ENCODE peak calls at places on chromosomes 4 and X, in four cellular contexts. Y is HL-60, R is K562, Q is GM12878. U is an unnamed sample.

GRCh38 chrX:65601530-65602281 is 65.7 kb upstream of the MSN start:
- DNase-seq in Q (no peak), Y (peak; percentile 72), R (no peak), U (no peak)

GRCh38 chr4:158176108-158176507 is 3.3 kb upstream of the GASK1B start:
- DNase-seq in R (no peak), Y (no peak), Q (no peak), U (no peak)

GRCh38 chrX:41033299-41033698 is 51.9 kb upstream of the USP9X start:
- DNase-seq in Y (no peak), Q (no peak), R (peak; percentile 16), U (no peak)

GRCh38 chr4:106494066-106494465 is 125.5 kb upstream of the GIMD1 start:
- DNase-seq in Q (no peak), Y (no peak), R (no peak), U (no peak)

GRCh38 chr4:164949448-164950118 is 27.9 kb downstream of the TRIM61 start:
- DNase-seq in R (no peak), Y (no peak), Q (no peak), U (no peak)

GRCh38 chr4:128800305-128800704 is 9.2 kb upstream of the JADE1 start:
- DNase-seq in R (no peak), Q (no peak), Y (no peak), U (no peak)

GRCh38 chr4:147714575-147715401 is 17.1 kb upstream of the ARHGAP10 start:
- DNase-seq in Y (no peak), Q (no peak), R (no peak), U (no peak)

GRCh38 chr4:81919238-81919637 is 447.5 kb upstream of the RASGEF1B start:
- DNase-seq in R (peak; percentile 29), Q (no peak), Y (peak; percentile 3), U (no peak)

GRCh38 chrX:20432048-20432447 is 165.3 kb upstream of the RPS6KA3 start:
- DNase-seq in Y (no peak), R (no peak), Q (no peak), U (no peak)

GRCh38 chr4:99927566-99927965 is 18.9 kb downstream of the DNAJB14 start:
- DNase-seq in Q (no peak), R (no peak), Y (peak; percentile 44), U (no peak)

GRCh38 chr4:129994715-129995114 is 898.8 kb downstream of the C4orf33 start:
- DNase-seq in R (no peak), Y (no peak), Q (peak; percentile 4), U (no peak)

GRCh38 chr4:99863-100262 is 24.4 kb upstream of the ZNF718 start:
- DNase-seq in Q (no peak), Y (no peak), R (no peak), U (no peak)

GRCh38 chr4:111854494-111855087 is 290.7 kb upstream of the FAM241A start:
- DNase-seq in Q (no peak), R (peak; percentile 23), Y (peak; percentile 14), U (no peak)

GRCh38 chr4:173752610-173753009 is 222.6 kb upstream of the HAND2 start:
- DNase-seq in Q (no peak), Y (peak; percentile 67), R (peak; percentile 58), U (no peak)

GRCh38 chrX:155864655-155865054 is 16.5 kb upstream of the VAMP7 start:
- DNase-seq in Y (no peak), R (no peak), Q (no peak), U (no peak)

GRCh38 chrX:72054776-72055495 is 76.8 kb downstream of the RTL5 start:
- DNase-seq in Q (no peak), R (no peak), Y (no peak), U (no peak)

GRCh38 chrX:40646489-40647306 is 663 bp downstream of the CXorf38 start:
- DNase-seq in Y (peak; percentile 29), R (peak; percentile 71), Q (no peak), U (no peak)

GRCh38 chr4:181613210-181613609 is 630.0 kb upstream of the TENM3 start:
- DNase-seq in Y (no peak), Q (no peak), R (no peak), U (no peak)

GRCh38 chr4:139440971-139441370 is 12.9 kb upstream of the RAB33B start:
- DNase-seq in R (no peak), Y (no peak), Q (no peak), U (no peak)

GRCh38 chrX:118528089-118528753 is 32.6 kb downstream of the DOCK11 start:
- DNase-seq in Y (peak; percentile 34), R (no peak), Q (peak; percentile 47), U (no peak)

GRCh38 chr4:174713181-174713580 is 115.9 kb downstream of the GLRA3 start:
- DNase-seq in Y (no peak), Q (no peak), R (no peak), U (no peak)

GRCh38 chr4:2289311-2289954 is 27.5 kb upstream of the MXD4 start:
- DNase-seq in Q (no peak), R (no peak), Y (no peak), U (no peak)

GRCh38 chrX:48465336-48465933 is 4.6 kb downstream of the SLC38A5 start:
- DNase-seq in R (no peak), Q (no peak), Y (no peak), U (no peak)

GRCh38 chr4:108045687-108046024 is 56.0 kb downstream of the HADH start:
- DNase-seq in Y (no peak), Q (no peak), R (peak; percentile 26), U (no peak)

GRCh38 chr4:156962551-156962974 is 9.0 kb downstream of the PDGFC start:
- DNase-seq in Q (no peak), Y (no peak), R (no peak), U (no peak)

GRCh38 chrX:47235691-47236103 is 2.9 kb downstream of the USP11 start:
- DNase-seq in Y (no peak), R (no peak), Q (no peak), U (no peak)

GRCh38 chr4:37767546-37767945 is 58.9 kb upstream of the PGM2 start:
- DNase-seq in R (no peak), Y (peak; percentile 78), Q (no peak), U (no peak)

GRCh38 chr4:140971077-140971792 is 162.0 kb downstream of the RNF150 start:
- DNase-seq in Q (no peak), R (no peak), Y (no peak), U (no peak)

GRCh38 chr4:4847011-4847410 is 12.5 kb upstream of the MSX1 start:
- DNase-seq in Y (no peak), R (no peak), Q (no peak), U (no peak)

GRCh38 chrX:12463052-12463451 is 324.8 kb downstream of the FRMPD4 start:
- DNase-seq in Q (no peak), Y (no peak), R (no peak), U (no peak)

GRCh38 chr4:180949825-180950224 is 1293.4 kb upstream of the TENM3 start:
- DNase-seq in R (no peak), Q (no peak), Y (no peak), U (no peak)

GRCh38 chrX:115367455-115367854 is 77.9 kb downstream of the LUZP4 start:
- DNase-seq in Q (no peak), Y (no peak), R (no peak), U (no peak)

GRCh38 chr4:107115185-107115847 is 79.2 kb upstream of the DKK2 start:
- DNase-seq in Y (no peak), Q (no peak), R (no peak), U (no peak)

GRCh38 chr4:120290553-120290952 is 223.9 kb upstream of the MAD2L1 start:
- DNase-seq in Y (no peak), Q (no peak), R (no peak), U (no peak)

GRCh38 chr4:11512861-11513260 is 84.2 kb upstream of the HS3ST1 start:
- DNase-seq in Q (no peak), R (no peak), Y (no peak), U (no peak)

GRCh38 chr4:15601862-15602261 is 53.3 kb downstream of the FBXL5 start:
- DNase-seq in Q (no peak), R (no peak), Y (no peak), U (no peak)

GRCh38 chr4:183571350-183572076 is 66.7 kb downstream of the ING2 start:
- DNase-seq in R (no peak), Q (no peak), Y (peak; percentile 18), U (no peak)

GRCh38 chr4:76572224-76572623 is 137.2 kb downstream of the SHROOM3 start:
- DNase-seq in R (no peak), Q (no peak), Y (no peak), U (no peak)

GRCh38 chr4:47701286-47701685 is 136.6 kb downstream of the CORIN start:
- DNase-seq in Y (no peak), R (no peak), Q (no peak), U (no peak)

GRCh38 chrX:45479835-45480422 is 279.3 kb upstream of the DIPK2B start:
- DNase-seq in Q (no peak), Y (no peak), R (no peak), U (no peak)
- TF ChIP-seq SPI1 in Q (no peak), Y (no peak), R (no peak), U (no peak)

DNA sequence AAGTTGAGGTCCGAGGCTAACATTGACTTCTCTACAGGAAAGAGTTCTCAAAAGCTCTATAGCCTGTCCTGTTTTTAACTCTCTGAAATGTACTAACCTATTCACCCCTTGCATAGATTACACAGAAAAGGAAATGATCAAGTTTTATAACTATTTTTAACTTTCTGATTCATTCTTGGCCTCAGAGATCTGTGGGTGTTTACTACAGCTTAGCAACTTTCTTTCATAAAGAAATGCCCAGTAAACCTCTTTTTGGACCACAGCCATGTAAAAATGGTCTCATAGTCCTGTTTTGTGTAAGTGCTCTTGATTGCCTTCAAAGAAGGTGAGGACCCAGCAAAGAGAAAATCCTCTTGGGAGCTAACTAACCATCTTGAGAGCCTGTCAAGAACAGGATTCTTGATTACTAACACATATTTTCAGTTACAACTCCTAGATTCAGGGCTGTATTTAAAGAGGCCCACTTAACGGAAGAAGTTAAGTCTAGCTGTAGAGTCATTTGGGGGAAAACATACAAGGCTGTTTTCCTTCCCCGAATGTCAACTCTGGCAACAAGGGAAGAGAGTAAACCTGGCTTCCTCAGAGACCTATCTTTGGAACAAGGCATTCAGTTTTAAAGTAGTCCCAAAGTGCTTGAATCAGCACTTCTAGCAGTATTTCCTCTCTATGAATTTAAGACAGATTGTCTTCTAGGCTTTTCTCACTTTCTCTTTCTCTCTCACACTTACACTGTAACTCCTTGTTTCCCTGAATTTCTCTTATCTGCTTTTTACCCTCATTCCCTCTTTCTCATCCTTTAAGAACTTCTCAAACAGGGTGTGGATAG is 78.2 kb downstream of the IL21 start:
- DNase-seq in Q (peak; percentile 37), Y (no peak), R (no peak), U (peak; percentile 1)
- TF ChIP-seq SPI1 in Q (no peak), Y (no peak), R (no peak), U (no peak)

DNA sequence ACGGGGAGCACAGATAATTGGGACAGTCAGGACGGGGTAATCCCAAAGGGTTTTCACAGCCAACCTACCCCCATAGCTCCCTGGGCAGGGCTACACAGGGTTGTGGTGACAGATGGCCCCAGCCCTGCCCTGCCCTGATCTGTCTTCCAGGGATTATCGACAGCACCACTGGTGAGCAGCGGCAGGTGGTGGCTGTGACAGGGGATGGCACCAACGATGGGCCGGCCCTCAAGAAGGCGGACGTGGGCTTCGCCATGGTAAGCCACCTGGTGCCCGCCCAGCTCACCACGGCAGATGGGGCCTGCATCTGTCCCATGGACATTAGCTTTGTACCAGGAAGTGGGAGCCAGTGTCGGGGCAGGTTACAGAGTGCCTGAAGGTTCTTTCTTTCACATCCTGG is 39.3 kb downstream of the ATP2B3 start:
- DNase-seq in Y (no peak), Q (no peak), R (no peak), U (no peak)
- TF ChIP-seq SPI1 in Y (no peak), Q (no peak), R (no peak), U (no peak)

DNA sequence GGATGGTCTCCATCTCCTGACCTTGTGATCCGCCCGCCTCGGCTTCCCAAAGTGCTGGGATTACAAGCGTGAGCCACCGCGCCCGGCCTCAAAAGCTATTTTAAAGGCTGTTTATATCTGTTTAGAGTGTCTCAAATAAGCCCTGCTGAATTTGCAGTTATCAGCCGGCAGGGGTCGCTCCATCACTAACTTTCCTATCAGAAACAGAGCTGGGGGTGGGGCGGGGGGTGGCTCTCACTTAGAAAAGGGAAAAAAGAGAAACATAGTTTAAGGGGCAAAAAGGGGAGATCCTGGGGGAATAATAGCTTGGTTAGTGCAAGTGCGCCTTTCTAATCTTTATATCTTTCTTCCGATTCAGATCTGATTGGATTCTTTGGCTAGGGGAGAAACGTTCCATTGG is 450.7 kb downstream of the UBE2NL start:
- DNase-seq in Y (no peak), R (no peak), Q (no peak), U (no peak)
- TF ChIP-seq SPI1 in Y (no peak), R (no peak), Q (no peak), U (no peak)